ENCODE peak calls at places on chromosomes 6 and 20, in ten cellular contexts. One of them, this sample, is unnamed.

GRCh38 chr6:42890311-42891198 is 11.1 kb downstream of the RPL7L1 start:
- DNase-seq in CD8-positive, alpha-beta memory T cell: peak; percentile 83
- DNase-seq in substantia nigra: peak; percentile 62
- DNase-seq in neural crest cell: peak; percentile 90
- DNase-seq in activated CD4-positive, alpha-beta T cell treated with anti-CD3 and anti-CD28 coated beads, Interleukin-2, amount 50 U/mL, for 4 hours: peak; percentile 87
- DNase-seq in amniotic epithelial cell: peak; percentile 98
- DNase-seq in natural killer cell: peak; percentile 82
- DNase-seq in hepatic stellate cell: peak; percentile 93
- DNase-seq in NCI-H1105: peak; percentile 96
- DNase-seq in HCT116: peak; percentile 89
- DNase-seq in this sample: peak; percentile 72

GRCh38 chr6:17986656-17987575 is 519 bp downstream of the KIF13A start:
- DNase-seq in CD8-positive, alpha-beta memory T cell: no peak
- DNase-seq in substantia nigra: no peak
- DNase-seq in neural crest cell: peak; percentile 43
- DNase-seq in activated CD4-positive, alpha-beta T cell treated with anti-CD3 and anti-CD28 coated beads, Interleukin-2, amount 50 U/mL, for 4 hours: no peak
- DNase-seq in amniotic epithelial cell: peak; percentile 37
- DNase-seq in natural killer cell: peak; percentile 25
- DNase-seq in hepatic stellate cell: peak; percentile 63
- DNase-seq in NCI-H1105: peak; percentile 10
- DNase-seq in HCT116: no peak
- DNase-seq in this sample: peak; percentile 47

GRCh38 chr6:82954937-82955577 is 110.6 kb downstream of the UBE3D start:
- DNase-seq in CD8-positive, alpha-beta memory T cell: no peak
- DNase-seq in substantia nigra: no peak
- DNase-seq in neural crest cell: no peak
- DNase-seq in activated CD4-positive, alpha-beta T cell treated with anti-CD3 and anti-CD28 coated beads, Interleukin-2, amount 50 U/mL, for 4 hours: no peak
- DNase-seq in amniotic epithelial cell: peak; percentile 67
- DNase-seq in natural killer cell: no peak
- DNase-seq in hepatic stellate cell: peak; percentile 14
- DNase-seq in NCI-H1105: no peak
- DNase-seq in HCT116: no peak
- DNase-seq in this sample: no peak

GRCh38 chr6:128174724-128175123 is 273.9 kb upstream of the THEMIS start:
- DNase-seq in CD8-positive, alpha-beta memory T cell: no peak
- DNase-seq in substantia nigra: no peak
- DNase-seq in neural crest cell: no peak
- DNase-seq in activated CD4-positive, alpha-beta T cell treated with anti-CD3 and anti-CD28 coated beads, Interleukin-2, amount 50 U/mL, for 4 hours: no peak
- DNase-seq in amniotic epithelial cell: no peak
- DNase-seq in natural killer cell: no peak
- DNase-seq in hepatic stellate cell: no peak
- DNase-seq in NCI-H1105: no peak
- DNase-seq in HCT116: no peak
- DNase-seq in this sample: no peak

GRCh38 chr6:157380779-157381561 is at the start of gene ZDHHC14:
- DNase-seq in CD8-positive, alpha-beta memory T cell: peak; percentile 82
- DNase-seq in substantia nigra: peak; percentile 65
- DNase-seq in neural crest cell: peak; percentile 66
- DNase-seq in activated CD4-positive, alpha-beta T cell treated with anti-CD3 and anti-CD28 coated beads, Interleukin-2, amount 50 U/mL, for 4 hours: peak; percentile 86
- DNase-seq in amniotic epithelial cell: peak; percentile 66
- DNase-seq in natural killer cell: peak; percentile 87
- DNase-seq in hepatic stellate cell: peak; percentile 84
- DNase-seq in NCI-H1105: peak; percentile 92
- DNase-seq in HCT116: peak; percentile 43
- DNase-seq in this sample: peak; percentile 67

GRCh38 chr6:72850469-72850868 is 228.6 kb downstream of the KCNQ5 start:
- DNase-seq in CD8-positive, alpha-beta memory T cell: no peak
- DNase-seq in substantia nigra: no peak
- DNase-seq in neural crest cell: no peak
- DNase-seq in activated CD4-positive, alpha-beta T cell treated with anti-CD3 and anti-CD28 coated beads, Interleukin-2, amount 50 U/mL, for 4 hours: no peak
- DNase-seq in amniotic epithelial cell: no peak
- DNase-seq in natural killer cell: no peak
- DNase-seq in hepatic stellate cell: no peak
- DNase-seq in NCI-H1105: no peak
- DNase-seq in HCT116: no peak
- DNase-seq in this sample: peak; percentile 4

GRCh38 chr6:161788531-161788930 is 514.7 kb upstream of the AGPAT4 start:
- DNase-seq in CD8-positive, alpha-beta memory T cell: no peak
- DNase-seq in substantia nigra: no peak
- DNase-seq in neural crest cell: no peak
- DNase-seq in activated CD4-positive, alpha-beta T cell treated with anti-CD3 and anti-CD28 coated beads, Interleukin-2, amount 50 U/mL, for 4 hours: no peak
- DNase-seq in amniotic epithelial cell: no peak
- DNase-seq in natural killer cell: no peak
- DNase-seq in hepatic stellate cell: no peak
- DNase-seq in NCI-H1105: no peak
- DNase-seq in HCT116: no peak
- DNase-seq in this sample: no peak

GRCh38 chr6:158522616-158523015 is 37.3 kb upstream of the TMEM181 start:
- DNase-seq in CD8-positive, alpha-beta memory T cell: no peak
- DNase-seq in substantia nigra: no peak
- DNase-seq in neural crest cell: no peak
- DNase-seq in activated CD4-positive, alpha-beta T cell treated with anti-CD3 and anti-CD28 coated beads, Interleukin-2, amount 50 U/mL, for 4 hours: no peak
- DNase-seq in amniotic epithelial cell: no peak
- DNase-seq in natural killer cell: no peak
- DNase-seq in hepatic stellate cell: no peak
- DNase-seq in NCI-H1105: no peak
- DNase-seq in HCT116: no peak
- DNase-seq in this sample: no peak

GRCh38 chr6:164286021-164286420 is 871.5 kb downstream of the QKI start:
- DNase-seq in CD8-positive, alpha-beta memory T cell: no peak
- DNase-seq in substantia nigra: no peak
- DNase-seq in neural crest cell: no peak
- DNase-seq in activated CD4-positive, alpha-beta T cell treated with anti-CD3 and anti-CD28 coated beads, Interleukin-2, amount 50 U/mL, for 4 hours: no peak
- DNase-seq in amniotic epithelial cell: no peak
- DNase-seq in natural killer cell: no peak
- DNase-seq in hepatic stellate cell: no peak
- DNase-seq in NCI-H1105: peak; percentile 75
- DNase-seq in HCT116: no peak
- DNase-seq in this sample: no peak

GRCh38 chr6:39941138-39941537 is 6.9 kb upstream of the MOCS1 start:
- DNase-seq in CD8-positive, alpha-beta memory T cell: no peak
- DNase-seq in substantia nigra: no peak
- DNase-seq in neural crest cell: no peak
- DNase-seq in activated CD4-positive, alpha-beta T cell treated with anti-CD3 and anti-CD28 coated beads, Interleukin-2, amount 50 U/mL, for 4 hours: no peak
- DNase-seq in amniotic epithelial cell: no peak
- DNase-seq in natural killer cell: no peak
- DNase-seq in hepatic stellate cell: no peak
- DNase-seq in NCI-H1105: no peak
- DNase-seq in HCT116: no peak
- DNase-seq in this sample: no peak

GRCh38 chr6:22024973-22025467 is 271.8 kb downstream of the PRL start:
- DNase-seq in CD8-positive, alpha-beta memory T cell: no peak
- DNase-seq in substantia nigra: no peak
- DNase-seq in neural crest cell: no peak
- DNase-seq in activated CD4-positive, alpha-beta T cell treated with anti-CD3 and anti-CD28 coated beads, Interleukin-2, amount 50 U/mL, for 4 hours: no peak
- DNase-seq in amniotic epithelial cell: no peak
- DNase-seq in natural killer cell: no peak
- DNase-seq in hepatic stellate cell: no peak
- DNase-seq in NCI-H1105: no peak
- DNase-seq in HCT116: no peak
- DNase-seq in this sample: no peak

GRCh38 chr6:7106752-7107577 is 796 bp upstream of the RREB1 start:
- DNase-seq in CD8-positive, alpha-beta memory T cell: peak; percentile 55
- DNase-seq in substantia nigra: no peak
- DNase-seq in neural crest cell: peak; percentile 15
- DNase-seq in activated CD4-positive, alpha-beta T cell treated with anti-CD3 and anti-CD28 coated beads, Interleukin-2, amount 50 U/mL, for 4 hours: peak; percentile 58
- DNase-seq in amniotic epithelial cell: no peak
- DNase-seq in natural killer cell: peak; percentile 48
- DNase-seq in hepatic stellate cell: peak; percentile 60
- DNase-seq in NCI-H1105: no peak
- DNase-seq in HCT116: no peak
- DNase-seq in this sample: peak; percentile 17

GRCh38 chr6:39143238-39143930 is 28.4 kb upstream of the SAYSD1 start:
- DNase-seq in CD8-positive, alpha-beta memory T cell: no peak
- DNase-seq in substantia nigra: no peak
- DNase-seq in neural crest cell: no peak
- DNase-seq in activated CD4-positive, alpha-beta T cell treated with anti-CD3 and anti-CD28 coated beads, Interleukin-2, amount 50 U/mL, for 4 hours: peak; percentile 18
- DNase-seq in amniotic epithelial cell: no peak
- DNase-seq in natural killer cell: no peak
- DNase-seq in hepatic stellate cell: no peak
- DNase-seq in NCI-H1105: no peak
- DNase-seq in HCT116: no peak
- DNase-seq in this sample: no peak

GRCh38 chr20:44696315-44696714 is 18.9 kb upstream of the CCN5 start:
- DNase-seq in CD8-positive, alpha-beta memory T cell: no peak
- DNase-seq in substantia nigra: no peak
- DNase-seq in neural crest cell: no peak
- DNase-seq in activated CD4-positive, alpha-beta T cell treated with anti-CD3 and anti-CD28 coated beads, Interleukin-2, amount 50 U/mL, for 4 hours: no peak
- DNase-seq in amniotic epithelial cell: no peak
- DNase-seq in natural killer cell: no peak
- DNase-seq in hepatic stellate cell: no peak
- DNase-seq in NCI-H1105: no peak
- DNase-seq in HCT116: no peak
- DNase-seq in this sample: no peak

GRCh38 chr6:2866183-2866846 is 24.7 kb upstream of the SERPINB1 start:
- DNase-seq in CD8-positive, alpha-beta memory T cell: no peak
- DNase-seq in substantia nigra: no peak
- DNase-seq in neural crest cell: no peak
- DNase-seq in activated CD4-positive, alpha-beta T cell treated with anti-CD3 and anti-CD28 coated beads, Interleukin-2, amount 50 U/mL, for 4 hours: no peak
- DNase-seq in amniotic epithelial cell: no peak
- DNase-seq in natural killer cell: no peak
- DNase-seq in hepatic stellate cell: no peak
- DNase-seq in NCI-H1105: no peak
- DNase-seq in HCT116: no peak
- DNase-seq in this sample: no peak

GRCh38 chr6:61809004-61809595 is 476.9 kb downstream of the KHDRBS2 start:
- DNase-seq in CD8-positive, alpha-beta memory T cell: no peak
- DNase-seq in substantia nigra: no peak
- DNase-seq in neural crest cell: no peak
- DNase-seq in activated CD4-positive, alpha-beta T cell treated with anti-CD3 and anti-CD28 coated beads, Interleukin-2, amount 50 U/mL, for 4 hours: no peak
- DNase-seq in amniotic epithelial cell: no peak
- DNase-seq in natural killer cell: no peak
- DNase-seq in hepatic stellate cell: no peak
- DNase-seq in NCI-H1105: peak; percentile 31
- DNase-seq in HCT116: no peak
- DNase-seq in this sample: peak; percentile 19

GRCh38 chr6:165668951-165669350 is 5.9 kb upstream of the PDE10A start:
- DNase-seq in CD8-positive, alpha-beta memory T cell: no peak
- DNase-seq in substantia nigra: no peak
- DNase-seq in neural crest cell: no peak
- DNase-seq in activated CD4-positive, alpha-beta T cell treated with anti-CD3 and anti-CD28 coated beads, Interleukin-2, amount 50 U/mL, for 4 hours: no peak
- DNase-seq in amniotic epithelial cell: no peak
- DNase-seq in natural killer cell: no peak
- DNase-seq in hepatic stellate cell: no peak
- DNase-seq in NCI-H1105: no peak
- DNase-seq in HCT116: no peak
- DNase-seq in this sample: no peak

GRCh38 chr6:52839124-52840055 is 1.2 kb downstream of the GSTA5 start:
- DNase-seq in CD8-positive, alpha-beta memory T cell: peak; percentile 34
- DNase-seq in substantia nigra: no peak
- DNase-seq in neural crest cell: peak; percentile 60
- DNase-seq in activated CD4-positive, alpha-beta T cell treated with anti-CD3 and anti-CD28 coated beads, Interleukin-2, amount 50 U/mL, for 4 hours: peak; percentile 23
- DNase-seq in amniotic epithelial cell: peak; percentile 60
- DNase-seq in natural killer cell: peak; percentile 22
- DNase-seq in hepatic stellate cell: peak; percentile 74
- DNase-seq in NCI-H1105: peak; percentile 14
- DNase-seq in HCT116: peak; percentile 70
- DNase-seq in this sample: no peak

GRCh38 chr6:139577991-139578604 is 203.7 kb upstream of the CITED2 start:
- DNase-seq in CD8-positive, alpha-beta memory T cell: no peak
- DNase-seq in substantia nigra: no peak
- DNase-seq in neural crest cell: no peak
- DNase-seq in activated CD4-positive, alpha-beta T cell treated with anti-CD3 and anti-CD28 coated beads, Interleukin-2, amount 50 U/mL, for 4 hours: no peak
- DNase-seq in amniotic epithelial cell: peak; percentile 79
- DNase-seq in natural killer cell: no peak
- DNase-seq in hepatic stellate cell: peak; percentile 90
- DNase-seq in NCI-H1105: no peak
- DNase-seq in HCT116: no peak
- DNase-seq in this sample: no peak

GRCh38 chr6:122484760-122485159 is 13.2 kb upstream of the SERINC1 start:
- DNase-seq in CD8-positive, alpha-beta memory T cell: no peak
- DNase-seq in substantia nigra: no peak
- DNase-seq in neural crest cell: no peak
- DNase-seq in activated CD4-positive, alpha-beta T cell treated with anti-CD3 and anti-CD28 coated beads, Interleukin-2, amount 50 U/mL, for 4 hours: no peak
- DNase-seq in amniotic epithelial cell: no peak
- DNase-seq in natural killer cell: no peak
- DNase-seq in hepatic stellate cell: no peak
- DNase-seq in NCI-H1105: no peak
- DNase-seq in HCT116: no peak
- DNase-seq in this sample: no peak

GRCh38 chr6:144415014-144415413 is 129.9 kb downstream of the UTRN start:
- DNase-seq in CD8-positive, alpha-beta memory T cell: no peak
- DNase-seq in substantia nigra: no peak
- DNase-seq in neural crest cell: no peak
- DNase-seq in activated CD4-positive, alpha-beta T cell treated with anti-CD3 and anti-CD28 coated beads, Interleukin-2, amount 50 U/mL, for 4 hours: no peak
- DNase-seq in amniotic epithelial cell: peak; percentile 81
- DNase-seq in natural killer cell: no peak
- DNase-seq in hepatic stellate cell: no peak
- DNase-seq in NCI-H1105: no peak
- DNase-seq in HCT116: no peak
- DNase-seq in this sample: no peak

GRCh38 chr6:17093692-17094091 is 8.2 kb upstream of the STMND1 start:
- DNase-seq in CD8-positive, alpha-beta memory T cell: no peak
- DNase-seq in substantia nigra: no peak
- DNase-seq in neural crest cell: no peak
- DNase-seq in activated CD4-positive, alpha-beta T cell treated with anti-CD3 and anti-CD28 coated beads, Interleukin-2, amount 50 U/mL, for 4 hours: no peak
- DNase-seq in amniotic epithelial cell: no peak
- DNase-seq in natural killer cell: no peak
- DNase-seq in hepatic stellate cell: no peak
- DNase-seq in NCI-H1105: peak; percentile 14
- DNase-seq in HCT116: no peak
- DNase-seq in this sample: no peak

GRCh38 chr20:49583343-49583668 is 15.4 kb upstream of the PTGIS start:
- DNase-seq in CD8-positive, alpha-beta memory T cell: no peak
- DNase-seq in substantia nigra: no peak
- DNase-seq in neural crest cell: no peak
- DNase-seq in activated CD4-positive, alpha-beta T cell treated with anti-CD3 and anti-CD28 coated beads, Interleukin-2, amount 50 U/mL, for 4 hours: no peak
- DNase-seq in amniotic epithelial cell: no peak
- DNase-seq in natural killer cell: no peak
- DNase-seq in hepatic stellate cell: no peak
- DNase-seq in NCI-H1105: no peak
- DNase-seq in HCT116: no peak
- DNase-seq in this sample: no peak

GRCh38 chr6:125267806-125268523 is 33.8 kb downstream of the HDDC2 start:
- DNase-seq in CD8-positive, alpha-beta memory T cell: no peak
- DNase-seq in substantia nigra: no peak
- DNase-seq in neural crest cell: no peak
- DNase-seq in activated CD4-positive, alpha-beta T cell treated with anti-CD3 and anti-CD28 coated beads, Interleukin-2, amount 50 U/mL, for 4 hours: no peak
- DNase-seq in amniotic epithelial cell: no peak
- DNase-seq in natural killer cell: no peak
- DNase-seq in hepatic stellate cell: no peak
- DNase-seq in NCI-H1105: no peak
- DNase-seq in HCT116: no peak
- DNase-seq in this sample: no peak

This sample was measured in NCI-H2227 treated with DMSO at 0.1 percent for 48 hours.